ENCODE peak calls at places on chromosomes 4 and X, in five cellular contexts. F is AG04449, C is pons, R is C1 segment of cervical spinal cord, B is mucosa of descending colon. K is an unnamed sample.

GRCh38 chrX:78593701-78594100 is 65.4 kb downstream of the RTL3 start:
- DNase-seq in F (no peak), B (no peak), R (no peak), C (no peak), K (no peak)

GRCh38 chrX:54357414-54358377 is at the start of gene WNK3:
- DNase-seq in C (peak), R (peak), B (peak), F (no peak), K (peak)

GRCh38 chr4:6582889-6583504 is 8.0 kb downstream of the MAN2B2 start:
- DNase-seq in C (no peak), B (no peak), R (no peak), F (no peak), K (no peak)

GRCh38 chr4:110059556-110060191 is 138.7 kb downstream of the ELOVL6 start:
- DNase-seq in C (no peak), F (no peak), R (no peak), B (no peak), K (no peak)

GRCh38 chr4:127214936-127215335 is 417.8 kb upstream of the INTU start:
- DNase-seq in B (no peak), F (no peak), C (no peak), R (no peak), K (no peak)

GRCh38 chr4:129578336-129578735 is 482.4 kb downstream of the C4orf33 start:
- DNase-seq in C (no peak), F (no peak), B (no peak), R (no peak), K (no peak)

GRCh38 chr4:121951570-121952110 is at the start of gene TRPC3:
- DNase-seq in R (peak), F (no peak), C (no peak), B (peak), K (no peak)

GRCh38 chr4:188387134-188387791 is 248.0 kb downstream of the TRIML1 start:
- DNase-seq in R (no peak), B (no peak), F (peak), C (no peak), K (no peak)

GRCh38 chr4:125315571-125316390 is 1.0 kb downstream of the FAT4 start:
- DNase-seq in F (no peak), C (no peak), R (peak), B (peak), K (peak)

GRCh38 chr4:304987-305680 is at the start of gene ZNF732:
- DNase-seq in F (no peak), R (peak), C (peak), B (no peak), K (peak)

GRCh38 chrX:40411350-40412111 is 169.2 kb upstream of the ATP6AP2 start:
- DNase-seq in R (no peak), B (no peak), F (no peak), C (no peak), K (no peak)